ENCODE peak calls at places on chromosomes 12 and 14, in nine cellular contexts. R is prostate gland, U is endothelial cell of umbilical vein, L is Panc1, A is HL-60, T is SK-N-SH, E is stomach, Z is upper lobe of left lung, G is GM23338. I is an unnamed sample.

GRCh38 chr12:24054411-24054810 is 104.9 kb upstream of the SOX5 start:
- DNase-seq in E (no peak), T (no peak), U (peak), Z (no peak), A (no peak), R (no peak), L (no peak), G (no peak), I (no peak)

GRCh38 chr14:45905672-45906071 is 652.7 kb upstream of the MIS18BP1 start:
- DNase-seq in L (no peak), A (no peak), Z (no peak), E (no peak), G (no peak), U (no peak), T (no peak), R (no peak), I (no peak)

GRCh38 chr12:122527478-122527944 is 462 bp downstream of the KNTC1 start:
- DNase-seq in E (no peak), U (peak), Z (no peak), A (no peak), R (no peak), T (peak), G (peak), L (no peak), I (no peak)

GRCh38 chr12:20194171-20194570 is 174.2 kb upstream of the PDE3A start:
- DNase-seq in G (peak), R (no peak), A (no peak), T (no peak), Z (no peak), L (no peak), U (peak), E (no peak), I (no peak)

GRCh38 chr14:104856157-104856868 is 8.8 kb upstream of the CEP170B start:
- DNase-seq in T (no peak), A (no peak), R (no peak), E (no peak), G (no peak), L (no peak), Z (peak), U (no peak), I (peak)

GRCh38 chr14:35332517-35333346 is 40.5 kb downstream of the PSMA6 start:
- DNase-seq in A (no peak), R (no peak), Z (no peak), E (peak), G (peak), U (no peak), T (peak), L (no peak), I (no peak)

GRCh38 chr12:124954771-124955170 is 34.2 kb downstream of the DHX37 start:
- DNase-seq in T (peak), L (no peak), A (no peak), U (no peak), E (no peak), R (no peak), G (no peak), Z (no peak), I (no peak)

GRCh38 chr12:12214635-12215131 is 52.2 kb downstream of the LRP6 start:
- DNase-seq in T (no peak), R (no peak), A (no peak), G (peak), U (peak), L (no peak), Z (no peak), E (no peak), I (no peak)

GRCh38 chr14:71720978-71721624 is 211.1 kb upstream of the RGS6 start:
- DNase-seq in E (no peak), L (peak), T (peak), Z (no peak), R (no peak), G (peak), A (no peak), U (peak), I (no peak)

GRCh38 chr12:122245553-122245952 is 19.7 kb upstream of the DIABLO start:
- DNase-seq in R (no peak), E (no peak), A (no peak), L (no peak), Z (no peak), G (no peak), T (no peak), U (no peak), I (no peak)

GRCh38 chr12:12975322-12976077 is 23.5 kb upstream of the GPRC5D start:
- DNase-seq in T (peak), L (no peak), A (no peak), Z (peak), E (peak), R (no peak), U (peak), G (peak), I (no peak)

GRCh38 chr12:66200110-66200509 is 11.1 kb downstream of the IRAK3 start:
- DNase-seq in U (no peak), L (no peak), R (no peak), A (no peak), E (no peak), Z (no peak), T (no peak), G (no peak), I (no peak)

GRCh38 chr12:63929426-63929825 is 84.9 kb downstream of the SRGAP1 start:
- DNase-seq in G (no peak), T (no peak), E (no peak), Z (no peak), U (no peak), A (no peak), R (no peak), L (no peak), I (no peak)

GRCh38 chr14:103213331-103213730 is 90.1 kb downstream of the TNFAIP2 start:
- DNase-seq in Z (no peak), U (no peak), R (no peak), L (no peak), A (no peak), E (no peak), T (no peak), G (no peak), I (no peak)

GRCh38 chr14:38880643-38881567 is 222.1 kb downstream of the SEC23A start:
- DNase-seq in T (peak), E (no peak), L (no peak), G (no peak), A (no peak), Z (no peak), R (no peak), U (peak), I (no peak)

GRCh38 chr12:54360717-54361456 is 3.4 kb downstream of the GPR84 start:
- DNase-seq in Z (no peak), G (peak), L (peak), U (peak), T (peak), R (peak), A (no peak), E (peak), I (peak)

GRCh38 chr12:42607584-42607984 is 18.0 kb upstream of the PRICKLE1 start:
- DNase-seq in U (no peak), G (no peak), E (no peak), A (no peak), T (no peak), Z (no peak), L (no peak), R (no peak), I (no peak)

GRCh38 chr12:68080577-68080976 is 79.0 kb downstream of the IFNG start:
- DNase-seq in T (no peak), G (peak), E (no peak), R (no peak), U (no peak), Z (no peak), L (no peak), A (no peak), I (no peak)

GRCh38 chr12:109880938-109881337 is 597 bp upstream of the GLTP start:
- DNase-seq in G (peak), Z (no peak), T (no peak), L (no peak), R (no peak), E (no peak), A (no peak), U (peak), I (no peak)

GRCh38 chr12:3453947-3454675 is 36.9 kb upstream of the PRMT8 start:
- DNase-seq in A (no peak), E (no peak), R (no peak), L (no peak), Z (peak), U (no peak), T (no peak), G (peak), I (no peak)

GRCh38 chr14:61211476-61212262 is 69.5 kb downstream of the TMEM30B start:
- DNase-seq in U (no peak), R (no peak), L (no peak), E (no peak), T (no peak), Z (no peak), G (no peak), A (no peak), I (no peak)

GRCh38 chr14:81286574-81287370 is 66.0 kb upstream of the GTF2A1 start:
- DNase-seq in E (no peak), Z (no peak), U (no peak), G (no peak), L (no peak), A (no peak), T (no peak), R (no peak), I (no peak)

GRCh38 chr14:105171004-105171673 is 2.6 kb upstream of the JAG2 start:
- DNase-seq in L (no peak), A (no peak), Z (peak), E (peak), R (no peak), G (no peak), U (no peak), T (no peak), I (no peak)

GRCh38 chr14:74299061-74299545 is 3.6 kb downstream of the ABCD4 start:
- DNase-seq in U (peak), R (no peak), L (no peak), E (no peak), G (no peak), A (no peak), T (no peak), Z (no peak), I (no peak)

GRCh38 chr12:8680533-8680932 is 17.3 kb upstream of the RIMKLB start:
- DNase-seq in Z (no peak), E (no peak), G (peak), A (no peak), R (no peak), T (peak), U (no peak), L (no peak), I (no peak)

GRCh38 chr14:101250948-101251811 is 310.1 kb upstream of the DIO3 start:
- DNase-seq in U (no peak), R (no peak), G (no peak), Z (peak), L (no peak), E (no peak), A (no peak), T (peak), I (peak)

GRCh38 chr14:54730156-54730961 is 163.4 kb downstream of the SAMD4A start:
- DNase-seq in A (no peak), T (peak), U (no peak), Z (no peak), E (no peak), G (no peak), R (no peak), L (no peak), I (no peak)

GRCh38 chr14:64218344-64219240 is 75.6 kb downstream of the ESR2 start:
- DNase-seq in E (peak), L (no peak), G (no peak), T (peak), U (no peak), A (no peak), R (no peak), Z (no peak), I (no peak)

GRCh38 chr12:25266522-25266921 is 15.8 kb upstream of the KRAS start:
- DNase-seq in U (no peak), R (no peak), L (no peak), G (no peak), A (no peak), Z (no peak), E (no peak), T (no peak), I (no peak)

GRCh38 chr14:105204206-105204930 is 23.3 kb upstream of the NUDT14 start:
- DNase-seq in G (no peak), R (no peak), E (peak), U (no peak), T (no peak), L (no peak), A (no peak), Z (peak), I (no peak)

GRCh38 chr12:95980437-95980836 is 15.7 kb downstream of the HAL start:
- DNase-seq in E (no peak), G (no peak), A (no peak), T (no peak), R (no peak), U (no peak), L (no peak), Z (no peak), I (no peak)

GRCh38 chr12:125650587-125650986 is 585.4 kb downstream of the AACS start:
- DNase-seq in E (no peak), L (no peak), G (no peak), A (no peak), U (no peak), R (no peak), Z (peak), T (no peak), I (no peak)

GRCh38 chr12:50579757-50580267 is 75.0 kb downstream of the DIP2B start:
- DNase-seq in A (no peak), R (no peak), G (no peak), Z (no peak), E (no peak), U (no peak), T (no peak), L (no peak), I (no peak)

GRCh38 chr14:99991306-99991705 is 73.9 kb upstream of the EVL start:
- DNase-seq in G (no peak), A (no peak), T (no peak), E (no peak), R (no peak), Z (no peak), U (no peak), L (no peak), I (no peak)

GRCh38 chr12:108633534-108634224 is at the start of gene SELPLG:
- DNase-seq in E (peak), R (no peak), G (no peak), Z (peak), T (no peak), L (no peak), A (peak), U (no peak), I (peak)

GRCh38 chr12:34397591-34398365 is 375.5 kb downstream of the ALG10 start:
- DNase-seq in E (peak), Z (no peak), U (no peak), G (no peak), A (no peak), R (peak), L (no peak), T (peak), I (peak)

GRCh38 chr12:120356567-120357030 is 12.4 kb downstream of the MSI1 start:
- DNase-seq in A (peak), R (peak), L (peak), Z (peak), U (peak), G (peak), T (peak), E (peak), I (peak)
- TF ChIP-seq POLR2AphosphoS5 in A (no peak), R (peak), L (no peak), Z (no peak), U (no peak), G (no peak), T (peak), E (no peak), I (no peak)

GRCh38 chr12:123896786-123897185 is 75.8 kb downstream of the CCDC92 start:
- DNase-seq in U (no peak), T (no peak), R (no peak), A (no peak), L (no peak), Z (no peak), E (no peak), G (no peak), I (no peak)
- H3K4me3 ChIP-seq in U (no peak), T (no peak), R (no peak), A (no peak), L (no peak), Z (no peak), E (no peak), G (no peak), I (no peak)

GRCh38 chr12:79691299-79692248 is 810 bp upstream of the PAWR start:
- DNase-seq in Z (no peak), U (peak), R (peak), T (peak), A (no peak), G (no peak), E (no peak), L (peak), I (no peak)
- TF ChIP-seq POLR2AphosphoS5 in Z (no peak), U (peak), R (no peak), T (no peak), A (no peak), G (no peak), E (no peak), L (no peak), I (no peak)

DNA sequence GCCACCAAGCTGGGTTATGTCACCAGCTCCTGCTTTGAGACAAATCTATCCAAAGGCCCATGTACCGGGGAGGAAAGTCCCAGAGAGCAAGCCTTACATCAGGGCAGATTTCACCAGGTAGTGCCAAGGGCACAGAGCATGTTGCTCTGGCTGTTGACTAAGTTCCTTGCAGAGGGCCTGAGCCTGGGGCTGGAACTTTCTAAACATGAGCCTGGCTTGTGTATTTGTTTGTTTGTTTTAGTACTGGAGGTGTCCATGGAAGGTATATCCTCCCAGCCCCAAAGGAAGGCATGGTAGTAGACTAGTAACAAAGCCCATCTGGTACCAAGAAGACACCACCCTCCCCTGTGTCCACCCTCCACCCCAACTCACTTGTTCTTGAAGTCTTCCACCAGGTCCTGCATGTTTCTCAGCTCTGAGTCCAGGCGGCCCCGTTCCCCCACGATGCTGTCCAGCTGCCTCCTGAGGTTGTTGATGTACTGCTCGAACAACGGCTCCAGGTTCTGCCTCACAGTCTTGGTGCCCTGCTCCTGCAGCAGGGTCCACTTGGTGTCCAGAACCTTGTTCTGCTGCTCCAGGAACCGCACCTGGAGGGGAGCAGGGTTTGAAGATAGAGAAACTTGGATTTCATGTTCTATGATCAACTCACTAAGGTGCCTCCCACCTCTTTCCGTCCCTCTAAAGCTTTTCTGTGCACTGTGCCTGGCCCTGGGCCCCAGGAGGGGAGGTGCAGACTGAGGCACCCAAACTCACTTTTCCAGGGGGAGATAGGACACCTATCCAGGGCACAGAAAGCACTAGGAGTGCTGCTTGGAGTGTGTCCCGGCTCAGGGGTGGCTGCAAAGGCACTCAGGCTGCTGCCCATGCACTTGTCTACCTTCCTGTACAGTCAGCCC is 1.4 kb downstream of the KRT5 start:
- DNase-seq in T (no peak), L (no peak), Z (no peak), U (no peak), R (no peak), G (no peak), A (no peak), E (no peak), I (no peak)
- H3K4me3 ChIP-seq in T (no peak), L (no peak), Z (no peak), U (no peak), R (peak), G (no peak), A (no peak), E (no peak), I (no peak)

GRCh38 chr14:95515523-95516517 is 630 bp downstream of the SYNE3 start:
- DNase-seq in E (peak), T (peak), G (peak), U (peak), Z (peak), R (no peak), A (peak), L (no peak), I (peak)
- TF ChIP-seq POLR2AphosphoS5 in E (no peak), T (no peak), G (no peak), U (no peak), Z (peak), R (no peak), A (peak), L (no peak), I (peak)

DNA sequence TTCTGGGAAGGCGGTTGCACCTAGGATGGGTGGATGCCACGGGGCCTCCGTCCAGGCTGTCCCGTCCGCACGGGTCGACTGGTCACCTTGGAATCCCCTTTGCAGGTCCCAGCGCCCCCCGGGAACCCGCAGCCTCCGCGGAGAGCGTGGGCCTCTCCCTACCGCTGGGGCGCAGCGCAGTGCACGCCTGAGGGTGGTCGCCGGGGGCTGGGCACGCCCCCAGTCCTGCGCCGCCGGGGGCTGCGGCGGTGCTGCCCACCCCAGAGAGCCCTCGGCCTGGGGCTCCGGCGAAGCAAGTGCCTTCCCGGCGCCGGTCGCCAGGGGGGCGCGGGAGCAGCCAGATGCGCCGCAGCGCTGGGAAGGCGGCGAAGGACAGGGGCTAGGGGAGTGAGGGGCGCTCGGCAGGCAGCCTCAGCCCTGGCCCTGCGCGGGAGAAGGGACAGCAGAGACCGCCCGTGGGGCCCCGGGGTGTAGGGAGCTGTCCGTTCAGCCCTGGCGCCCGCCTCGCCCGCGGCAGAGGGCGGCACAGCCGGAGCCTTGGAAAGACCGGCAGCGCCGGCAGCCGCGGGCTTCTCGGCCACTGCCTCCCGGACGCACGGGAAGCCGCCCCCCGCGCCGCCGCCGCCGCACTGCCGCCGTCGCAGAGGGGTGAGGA is 527 bp downstream of the ZDHHC22 start:
- DNase-seq in A (no peak), E (no peak), U (peak), R (no peak), T (peak), G (peak), Z (peak), L (no peak), I (peak)
- H3K4me3 ChIP-seq in A (no peak), E (peak), U (peak), R (peak), T (peak), G (peak), Z (peak), L (peak), I (peak)

GRCh38 chr12:1491983-1492697 is 102.2 kb downstream of the FBXL14 start:
- DNase-seq in G (no peak), T (no peak), L (no peak), U (no peak), Z (no peak), E (no peak), R (no peak), A (no peak), I (no peak)
- TF ChIP-seq POLR2AphosphoS5 in G (no peak), T (no peak), L (no peak), U (no peak), Z (no peak), E (no peak), R (no peak), A (no peak), I (no peak)

GRCh38 chr12:47077206-47078085 is 2.0 kb upstream of the PCED1B start:
- DNase-seq in E (no peak), T (no peak), U (no peak), G (no peak), R (no peak), A (no peak), L (no peak), Z (no peak), I (no peak)
- H3K4me3 ChIP-seq in E (no peak), T (no peak), U (no peak), G (no peak), R (no peak), A (no peak), L (peak), Z (peak), I (no peak)

GRCh38 chr12:56631790-56632700 is 1.9 kb upstream of the BAZ2A start:
- DNase-seq in L (no peak), Z (peak), G (peak), T (peak), E (peak), A (no peak), R (peak), U (peak), I (peak)

GRCh38 chr12:56632701-56633464 is 2.8 kb upstream of the BAZ2A start:
- DNase-seq in Z (no peak), L (no peak), E (no peak), A (no peak), T (peak), G (no peak), R (no peak), U (no peak), I (no peak)

GRCh38 chr12:56628671-56629458 is 1.3 kb downstream of the BAZ2A start:
- DNase-seq in T (peak), G (peak), Z (no peak), L (no peak), A (no peak), E (peak), U (peak), R (peak), I (peak)

GRCh38 chr12:56629459-56630179 is 507 bp downstream of the BAZ2A start:
- DNase-seq in L (no peak), E (no peak), G (peak), U (peak), Z (peak), A (no peak), R (no peak), T (peak), I (no peak)

GRCh38 chr12:56630180-56630632 is at the start of gene BAZ2A:
- DNase-seq in Z (peak), R (peak), U (peak), E (peak), A (no peak), L (no peak), T (peak), G (peak), I (peak)
- TF ChIP-seq POLR2AphosphoS5 in Z (peak), R (peak), U (peak), E (peak), A (no peak), L (peak), T (no peak), G (peak), I (peak)

I was measured in spleen.